ENCODE peak calls at places on chromosomes 16 and 17, in nine cellular contexts. One of them, this sample, is unnamed.

GRCh38 chr16:69049146-69049545 is 56.3 kb upstream of the HAS3 start:
- DNase-seq in DMS153: no peak
- DNase-seq in NCI-H1694: no peak
- DNase-seq in IMR-90: peak; percentile 80
- DNase-seq in NCI-H524: no peak
- DNase-seq in effector CD8-positive, alpha-beta T cell: no peak
- DNase-seq in activated T-cell treated with anti-CD3 and anti-CD28 coated beads for 4 hours: no peak
- DNase-seq in HT1080: peak; percentile 75
- DNase-seq in M059J: peak; percentile 72
- DNase-seq in this sample: peak; percentile 63

GRCh38 chr16:82031116-82032084 is 3.7 kb upstream of the HSD17B2 start:
- DNase-seq in NCI-H1694: no peak
- DNase-seq in effector CD8-positive, alpha-beta T cell: no peak
- DNase-seq in NCI-H524: peak; percentile 37
- DNase-seq in M059J: peak; percentile 82
- DNase-seq in HT1080: peak; percentile 82
- DNase-seq in DMS153: peak; percentile 50
- DNase-seq in IMR-90: peak; percentile 72
- DNase-seq in activated T-cell treated with anti-CD3 and anti-CD28 coated beads for 4 hours: no peak
- DNase-seq in this sample: peak; percentile 24

GRCh38 chr17:50352693-50353599 is 7.0 kb downstream of the XYLT2 start:
- DNase-seq in effector CD8-positive, alpha-beta T cell: no peak
- DNase-seq in NCI-H524: no peak
- DNase-seq in DMS153: no peak
- DNase-seq in M059J: no peak
- DNase-seq in activated T-cell treated with anti-CD3 and anti-CD28 coated beads for 4 hours: no peak
- DNase-seq in IMR-90: no peak
- DNase-seq in NCI-H1694: no peak
- DNase-seq in HT1080: no peak
- DNase-seq in this sample: no peak

GRCh38 chr16:31456988-31457360 is 2.3 kb upstream of the ARMC5 start:
- DNase-seq in effector CD8-positive, alpha-beta T cell: no peak
- DNase-seq in activated T-cell treated with anti-CD3 and anti-CD28 coated beads for 4 hours: no peak
- DNase-seq in IMR-90: no peak
- DNase-seq in NCI-H1694: no peak
- DNase-seq in DMS153: no peak
- DNase-seq in M059J: no peak
- DNase-seq in NCI-H524: no peak
- DNase-seq in HT1080: no peak
- DNase-seq in this sample: no peak

GRCh38 chr17:8857919-8858318 is 9.6 kb downstream of the PIK3R6 start:
- DNase-seq in M059J: peak; percentile 65
- DNase-seq in NCI-H1694: no peak
- DNase-seq in NCI-H524: no peak
- DNase-seq in activated T-cell treated with anti-CD3 and anti-CD28 coated beads for 4 hours: no peak
- DNase-seq in IMR-90: peak; percentile 42
- DNase-seq in HT1080: peak; percentile 34
- DNase-seq in effector CD8-positive, alpha-beta T cell: no peak
- DNase-seq in DMS153: no peak
- DNase-seq in this sample: peak; percentile 84

GRCh38 chr16:22194707-22195444 is 11.2 kb upstream of the EEF2K start:
- DNase-seq in DMS153: no peak
- DNase-seq in effector CD8-positive, alpha-beta T cell: peak; percentile 17
- DNase-seq in NCI-H524: no peak
- DNase-seq in IMR-90: no peak
- DNase-seq in HT1080: no peak
- DNase-seq in NCI-H1694: no peak
- DNase-seq in activated T-cell treated with anti-CD3 and anti-CD28 coated beads for 4 hours: no peak
- DNase-seq in M059J: no peak
- DNase-seq in this sample: no peak

GRCh38 chr17:44793885-44794698 is 35.3 kb downstream of the ADAM11 start:
- DNase-seq in IMR-90: no peak
- DNase-seq in M059J: peak; percentile 11
- DNase-seq in NCI-H1694: no peak
- DNase-seq in DMS153: no peak
- DNase-seq in effector CD8-positive, alpha-beta T cell: no peak
- DNase-seq in HT1080: no peak
- DNase-seq in NCI-H524: no peak
- DNase-seq in activated T-cell treated with anti-CD3 and anti-CD28 coated beads for 4 hours: no peak
- DNase-seq in this sample: no peak

GRCh38 chr17:7887038-7887481 is 1.5 kb upstream of the CHD3 start:
- DNase-seq in NCI-H1694: no peak
- DNase-seq in NCI-H524: no peak
- DNase-seq in DMS153: no peak
- DNase-seq in IMR-90: no peak
- DNase-seq in HT1080: no peak
- DNase-seq in activated T-cell treated with anti-CD3 and anti-CD28 coated beads for 4 hours: no peak
- DNase-seq in M059J: no peak
- DNase-seq in effector CD8-positive, alpha-beta T cell: no peak
- DNase-seq in this sample: no peak

GRCh38 chr17:17131876-17132275 is 74.3 kb downstream of the PLD6 start:
- DNase-seq in HT1080: no peak
- DNase-seq in IMR-90: no peak
- DNase-seq in NCI-H1694: no peak
- DNase-seq in M059J: no peak
- DNase-seq in NCI-H524: no peak
- DNase-seq in activated T-cell treated with anti-CD3 and anti-CD28 coated beads for 4 hours: no peak
- DNase-seq in effector CD8-positive, alpha-beta T cell: no peak
- DNase-seq in DMS153: no peak
- DNase-seq in this sample: no peak

GRCh38 chr17:33509331-33509730 is 216.2 kb upstream of the ASIC2 start:
- DNase-seq in DMS153: no peak
- DNase-seq in NCI-H1694: no peak
- DNase-seq in IMR-90: no peak
- DNase-seq in effector CD8-positive, alpha-beta T cell: no peak
- DNase-seq in activated T-cell treated with anti-CD3 and anti-CD28 coated beads for 4 hours: no peak
- DNase-seq in M059J: no peak
- DNase-seq in NCI-H524: no peak
- DNase-seq in HT1080: no peak
- DNase-seq in this sample: no peak

GRCh38 chr16:23518435-23518891 is 8.2 kb upstream of the GGA2 start:
- DNase-seq in DMS153: no peak
- DNase-seq in HT1080: no peak
- DNase-seq in NCI-H524: no peak
- DNase-seq in activated T-cell treated with anti-CD3 and anti-CD28 coated beads for 4 hours: no peak
- DNase-seq in M059J: no peak
- DNase-seq in IMR-90: peak; percentile 32
- DNase-seq in NCI-H1694: no peak
- DNase-seq in effector CD8-positive, alpha-beta T cell: no peak
- DNase-seq in this sample: no peak

GRCh38 chr17:47670064-47670463 is 20.3 kb downstream of the KPNB1 start:
- DNase-seq in activated T-cell treated with anti-CD3 and anti-CD28 coated beads for 4 hours: no peak
- DNase-seq in effector CD8-positive, alpha-beta T cell: no peak
- DNase-seq in NCI-H524: no peak
- DNase-seq in NCI-H1694: no peak
- DNase-seq in DMS153: no peak
- DNase-seq in M059J: no peak
- DNase-seq in IMR-90: no peak
- DNase-seq in HT1080: no peak
- DNase-seq in this sample: no peak

GRCh38 chr16:50267651-50268050 is 1.3 kb downstream of the ADCY7 start:
- DNase-seq in activated T-cell treated with anti-CD3 and anti-CD28 coated beads for 4 hours: no peak
- DNase-seq in IMR-90: no peak
- DNase-seq in M059J: no peak
- DNase-seq in NCI-H1694: no peak
- DNase-seq in DMS153: no peak
- DNase-seq in NCI-H524: no peak
- DNase-seq in HT1080: no peak
- DNase-seq in effector CD8-positive, alpha-beta T cell: no peak
- DNase-seq in this sample: no peak

GRCh38 chr17:20230924-20231323 is 221.8 kb downstream of the SPECC1 start:
- DNase-seq in IMR-90: no peak
- DNase-seq in activated T-cell treated with anti-CD3 and anti-CD28 coated beads for 4 hours: no peak
- DNase-seq in effector CD8-positive, alpha-beta T cell: no peak
- DNase-seq in M059J: no peak
- DNase-seq in HT1080: no peak
- DNase-seq in NCI-H1694: no peak
- DNase-seq in DMS153: no peak
- DNase-seq in NCI-H524: no peak
- DNase-seq in this sample: no peak

GRCh38 chr17:14739656-14740431 is 439.0 kb downstream of the HS3ST3B1 start:
- DNase-seq in effector CD8-positive, alpha-beta T cell: no peak
- DNase-seq in DMS153: no peak
- DNase-seq in NCI-H1694: no peak
- DNase-seq in IMR-90: no peak
- DNase-seq in M059J: no peak
- DNase-seq in NCI-H524: no peak
- DNase-seq in activated T-cell treated with anti-CD3 and anti-CD28 coated beads for 4 hours: no peak
- DNase-seq in HT1080: no peak
- DNase-seq in this sample: no peak